ENCODE peak calls at places on chromosomes 3 and 15, in five cellular contexts. M, R, O, D and A are unnamed samples.

GRCh38 chr3:55543228-55543627 is 56.1 kb upstream of the WNT5A start:
- DNase-seq in M (no peak), R (no peak), O (no peak), D (no peak), A (no peak)

GRCh38 chr3:8540456-8540855 is 38.8 kb downstream of the LMCD1 start:
- DNase-seq in M (no peak), R (no peak), O (no peak), D (no peak), A (no peak)

GRCh38 chr15:42371125-42371524 is 11.8 kb downstream of the CAPN3 start:
- DNase-seq in M (no peak), R (no peak), O (no peak), D (no peak), A (no peak)

GRCh38 chr3:187973977-187974856 is 179.7 kb upstream of the LPP start:
- DNase-seq in M (no peak), R (no peak), O (no peak), D (no peak), A (no peak)

GRCh38 chr15:70088887-70089691 is 8.6 kb downstream of the TLE3 start:
- DNase-seq in M (no peak), R (no peak), O (no peak), D (no peak), A (no peak)

GRCh38 chr15:83561661-83562060 is 92.3 kb upstream of the ADAMTSL3 start:
- DNase-seq in M (no peak), R (no peak), O (no peak), D (no peak), A (no peak)

GRCh38 chr3:186365202-186365974 is 3.4 kb upstream of the DGKG start:
- DNase-seq in M (no peak), R (no peak), O (no peak), D (no peak), A (peak)

GRCh38 chr3:181564222-181564621 is 147.5 kb upstream of the SOX2 start:
- DNase-seq in M (no peak), R (no peak), O (no peak), D (no peak), A (no peak)

GRCh38 chr3:8503871-8504610 is 2.4 kb downstream of the LMCD1 start:
- DNase-seq in M (no peak), R (no peak), O (no peak), D (no peak), A (no peak)

GRCh38 chr3:174538116-174538515 is 321.0 kb upstream of the NAALADL2 start:
- DNase-seq in M (no peak), R (no peak), O (no peak), D (no peak), A (no peak)

GRCh38 chr3:22620498-22620897 is 582.6 kb upstream of the UBE2E2 start:
- DNase-seq in M (no peak), R (no peak), O (no peak), D (no peak), A (no peak)

GRCh38 chr3:152595975-152596832 is 238.7 kb upstream of the P2RY1 start:
- DNase-seq in M (peak), R (no peak), O (no peak), D (no peak), A (peak)

GRCh38 chr3:43453981-43454380 is 167.6 kb downstream of the SNRK start:
- DNase-seq in M (no peak), R (no peak), O (no peak), D (no peak), A (no peak)

GRCh38 chr15:20353966-20354883 is 187.4 kb downstream of the GOLGA6L6 start:
- DNase-seq in M (no peak), R (no peak), O (no peak), D (no peak), A (no peak)

GRCh38 chr15:48954538-48954937 is 9.2 kb downstream of the SHC4 start:
- DNase-seq in M (no peak), R (no peak), O (no peak), D (no peak), A (no peak)

GRCh38 chr3:60588806-60589205 is 662.4 kb downstream of the FHIT start:
- DNase-seq in M (no peak), R (no peak), O (no peak), D (no peak), A (no peak)

GRCh38 chr3:38031022-38031994 is 1.9 kb upstream of the PLCD1 start:
- DNase-seq in M (no peak), R (no peak), O (peak), D (no peak), A (peak)

GRCh38 chr15:34275721-34276120 is 50.9 kb downstream of the EMC4 start:
- DNase-seq in M (no peak), R (no peak), O (no peak), D (no peak), A (no peak)

GRCh38 chr3:185823280-185824044 is 1.4 kb downstream of the IGF2BP2 start:
- DNase-seq in M (peak), R (no peak), O (no peak), D (no peak), A (no peak)

GRCh38 chr15:38612159-38612863 is 47.7 kb upstream of the RASGRP1 start:
- DNase-seq in M (no peak), R (no peak), O (no peak), D (no peak), A (no peak)

GRCh38 chr3:53083949-53084309 is 38.1 kb upstream of the SFMBT1 start:
- DNase-seq in M (no peak), R (no peak), O (no peak), D (no peak), A (no peak)

GRCh38 chr3:100880845-100881244 is 112.4 kb downstream of the ABI3BP start:
- DNase-seq in M (no peak), R (no peak), O (no peak), D (no peak), A (no peak)

GRCh38 chr3:51024765-51025681 is 350.3 kb downstream of the DOCK3 start:
- DNase-seq in M (peak), R (peak), O (no peak), D (no peak), A (no peak)

GRCh38 chr3:182710557-182711157 is 82.6 kb upstream of the ATP11B start:
- DNase-seq in M (no peak), R (no peak), O (peak), D (no peak), A (no peak)

GRCh38 chr3:48695113-48695753 is 9.5 kb upstream of the NCKIPSD start:
- DNase-seq in M (no peak), R (no peak), O (no peak), D (no peak), A (no peak)